ENCODE peak calls at places on chromosomes 4 and X, in ten cellular contexts. Q, G, J, S, O, E, K, T, A and X are unnamed samples.

GRCh38 chrX:21758488-21758887 is 572 bp upstream of the SMPX start:
- DNase-seq in G (no peak), A (no peak), Q (no peak), K (no peak), O (no peak), T (no peak), E (no peak), J (no peak), S (no peak), X (no peak)

GRCh38 chr4:52572936-52573485 is 86.1 kb downstream of the USP46 start:
- DNase-seq in A (no peak), E (no peak), K (no peak), G (no peak), O (no peak), T (no peak), S (no peak), Q (no peak), J (no peak), X (no peak)

GRCh38 chr4:133668061-133668851 is 519.2 kb downstream of the PCDH10 start:
- DNase-seq in T (no peak), K (no peak), Q (no peak), A (no peak), O (no peak), J (no peak), S (no peak), E (no peak), G (no peak), X (peak; percentile 40)

GRCh38 chr4:138919094-138919936 is 96.3 kb upstream of the NOCT start:
- DNase-seq in O (peak; percentile 66), G (peak; percentile 69), K (peak; percentile 11), T (peak; percentile 81), E (peak; percentile 56), Q (peak; percentile 16), J (peak; percentile 73), S (peak; percentile 52), A (peak; percentile 72), X (peak; percentile 92)

GRCh38 chr4:139562067-139562684 is 6.2 kb upstream of the SETD7 start:
- DNase-seq in G (no peak), A (no peak), Q (no peak), O (no peak), T (no peak), E (no peak), K (no peak), J (no peak), S (no peak), X (no peak)

GRCh38 chrX:11566814-11567213 is 98.9 kb downstream of the ARHGAP6 start:
- DNase-seq in G (no peak), T (no peak), K (no peak), J (no peak), E (no peak), O (no peak), A (no peak), S (no peak), Q (no peak), X (no peak)

GRCh38 chr4:152676052-152676854 is 3.5 kb downstream of the TMEM154 start:
- DNase-seq in E (no peak), G (no peak), S (no peak), J (no peak), K (no peak), Q (no peak), T (no peak), O (no peak), A (no peak), X (no peak)

GRCh38 chrX:44344194-44344593 is 722 bp upstream of the EFHC2 start:
- DNase-seq in S (peak; percentile 7), G (no peak), O (no peak), A (no peak), T (no peak), J (peak; percentile 12), Q (no peak), E (peak; percentile 14), K (no peak), X (no peak)

GRCh38 chr4:110046588-110047049 is 133.9 kb downstream of the EGF start:
- DNase-seq in O (peak; percentile 10), Q (no peak), A (no peak), E (no peak), J (no peak), S (no peak), K (no peak), T (no peak), G (no peak), X (no peak)

GRCh38 chrX:139167282-139167681 is 363.3 kb upstream of the F9 start:
- DNase-seq in O (no peak), A (no peak), Q (no peak), K (no peak), E (no peak), J (no peak), S (no peak), T (no peak), G (no peak), X (no peak)

GRCh38 chrX:107971636-107972035 is 10.5 kb downstream of the TEX13B start:
- DNase-seq in G (no peak), T (no peak), J (no peak), K (no peak), S (no peak), E (no peak), Q (no peak), O (no peak), A (no peak), X (no peak)

GRCh38 chrX:7262551-7262950 is 114.6 kb upstream of the PUDP start:
- DNase-seq in E (no peak), A (no peak), S (no peak), K (no peak), J (no peak), G (no peak), Q (no peak), T (no peak), O (no peak), X (no peak)

GRCh38 chr4:175947117-175947722 is 118.4 kb upstream of the WDR17 start:
- DNase-seq in E (no peak), O (peak; percentile 27), K (no peak), J (no peak), S (no peak), Q (no peak), G (no peak), T (peak; percentile 17), A (no peak), X (no peak)

GRCh38 chr4:129972257-129972656 is 876.3 kb downstream of the C4orf33 start:
- DNase-seq in S (no peak), Q (no peak), O (peak; percentile 3), J (no peak), A (no peak), K (no peak), T (no peak), G (no peak), E (no peak), X (no peak)

DNA sequence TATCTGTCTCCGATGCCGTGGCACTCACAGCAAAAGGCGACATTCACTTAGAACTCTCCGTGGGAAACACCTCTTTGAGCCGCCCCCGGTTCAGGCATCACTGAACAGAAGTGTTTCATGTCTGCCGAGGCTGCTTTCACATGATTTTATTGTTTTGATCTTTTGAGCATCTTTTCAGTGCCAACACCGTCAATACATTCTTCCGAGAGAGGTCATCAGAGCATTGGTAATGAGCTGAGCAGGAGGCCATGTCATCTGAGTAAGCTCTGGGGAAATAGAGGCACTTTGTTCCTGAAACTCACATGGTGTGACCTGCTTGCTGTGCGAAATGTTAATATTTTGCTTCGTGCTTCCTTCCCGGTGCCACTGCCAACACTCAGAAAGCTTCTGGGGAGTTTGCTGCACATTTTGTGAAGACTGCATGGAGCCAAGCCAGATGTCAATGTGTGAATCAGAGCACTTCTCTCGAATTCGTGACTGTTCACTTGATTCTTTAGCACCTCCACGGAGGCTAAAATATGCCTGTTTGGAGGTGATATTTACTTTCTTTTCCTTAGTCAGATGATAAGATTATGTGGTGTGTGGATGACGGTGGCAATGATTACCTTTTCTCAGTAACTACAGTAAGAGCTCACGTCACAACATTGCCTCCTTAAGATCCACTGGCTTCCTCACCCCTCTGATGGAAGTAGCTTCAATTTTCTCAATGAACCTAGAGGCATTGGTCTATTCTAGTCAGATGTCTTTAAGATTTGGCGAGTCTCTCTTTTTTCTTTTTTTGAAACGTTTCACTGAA is 222.3 kb upstream of the HS3ST1 start:
- DNase-seq in Q (no peak), T (peak; percentile 41), J (no peak), K (no peak), S (no peak), E (no peak), O (peak; percentile 96), A (no peak), G (no peak), X (no peak)
- H3K9me3 ChIP-seq in Q (no peaks in the 10 kb centered on the region), T (no peaks in the 10 kb centered on the region), J (no peaks in the 10 kb centered on the region), K (no peaks in the 10 kb centered on the region), S (no peaks in the 10 kb centered on the region), E (no peaks in the 10 kb centered on the region), O (no peaks in the 10 kb centered on the region), A (no peaks in the 10 kb centered on the region), G (no peaks in the 10 kb centered on the region), X (no peaks in the 10 kb centered on the region)

GRCh38 chrX:144214651-144215050 is 330.8 kb downstream of the UBE2NL start:
- DNase-seq in J (no peak), G (no peak), T (no peak), Q (no peak), E (no peak), A (no peak), O (no peak), S (no peak), K (no peak), X (no peak)

GRCh38 chrX:144219035-144219434 is 335.2 kb downstream of the UBE2NL start:
- DNase-seq in K (no peak), J (peak; percentile 16), Q (no peak), G (no peak), E (no peak), O (no peak), S (no peak), T (no peak), A (no peak), X (no peak)
- H3K4me3 ChIP-seq in K (no peak overlapping the region), J (no peak overlapping the region), Q (no peak overlapping the region), G (no peak overlapping the region), E (no peak overlapping the region), O (no peak overlapping the region), S (no peak overlapping the region), T (no peak overlapping the region), A (no peak overlapping the region), X (no peak overlapping the region)

GRCh38 chrX:13906103-13906502 is 89.2 kb upstream of the GPM6B start:
- DNase-seq in T (no peak), K (no peak), J (no peak), A (no peak), S (no peak), O (no peak), E (peak; percentile 46), G (no peak), Q (no peak), X (no peak)

DNA sequence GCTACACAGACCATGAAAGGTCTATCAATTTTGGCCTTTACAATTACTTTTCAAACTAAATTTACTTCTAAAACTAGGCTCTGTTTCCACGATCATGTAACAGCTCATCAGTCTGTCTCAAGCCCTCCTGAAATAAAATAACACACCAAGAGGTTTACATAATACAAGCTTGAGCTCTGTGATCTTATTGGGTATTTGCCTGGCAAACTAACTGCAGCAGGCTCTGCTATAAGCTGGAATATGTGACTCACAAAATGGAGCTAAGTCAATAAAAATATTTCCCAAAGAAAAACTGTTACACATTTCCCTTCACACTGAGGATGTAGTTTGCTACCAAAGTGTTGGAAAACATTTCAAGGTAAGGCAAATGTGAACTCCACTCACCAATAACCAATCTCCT is 94.7 kb upstream of the GPM6B start:
- DNase-seq in G (no peak), J (no peak), K (no peak), Q (no peak), O (no peak), E (no peak), S (no peak), A (no peak), T (no peak), X (no peak)
- H3K27ac ChIP-seq in G (no peak overlapping the region), J (no peak overlapping the region), K (no peak overlapping the region), Q (no peak overlapping the region), O (no peak overlapping the region), E (no peak overlapping the region), S (no peak overlapping the region), A (peak overlapping the region; percentile 22), T (no peak overlapping the region), X (no peak overlapping the region)

GRCh38 chrX:106286053-106286650 is 118.0 kb downstream of the PWWP3B start:
- DNase-seq in S (no peak), Q (no peak), E (no peak), A (no peak), K (no peak), J (no peak), G (no peak), T (no peak), O (peak; percentile 22), X (no peak)
- H3K9me3 ChIP-seq in S (no peaks in the 10 kb centered on the region), Q (no peaks in the 10 kb centered on the region), E (no peaks in the 10 kb centered on the region), A (no peaks in the 10 kb centered on the region), K (no peaks in the 10 kb centered on the region), J (no peaks in the 10 kb centered on the region), G (no peaks in the 10 kb centered on the region), T (no peaks in the 10 kb centered on the region), O (no peaks in the 10 kb centered on the region), X (no peaks in the 10 kb centered on the region)